ENCODE peak calls at places on chromosomes 4 and X, in six cellular contexts. F, Y, T, U, G and O are unnamed samples.
A peak's percentile ranks its signal among the peaks of the same experiment; 100 is the strongest.

GRCh38 chr4:23877758-23878229 is 12.1 kb downstream of the PPARGC1A start:
- DNase-seq in F (peak; percentile 49), Y (peak; percentile 45), T (no peak), U (no peak), G (no peak), O (no peak)

GRCh38 chr4:122827899-122828601 is 1.4 kb downstream of the FGF2 start:
- DNase-seq in F (peak; percentile 69), Y (peak; percentile 75), T (peak; percentile 18), U (no peak), G (no peak), O (no peak)

GRCh38 chr4:3223346-3223745 is 25.6 kb upstream of the MSANTD1 start:
- DNase-seq in F (no peak), Y (no peak), T (no peak), U (peak; percentile 6), G (no peak), O (peak; percentile 61)

GRCh38 chrX:53795583-53795982 is 109.1 kb upstream of the HUWE1 start:
- DNase-seq in F (peak; percentile 23), Y (no peak), T (no peak), U (no peak), G (no peak), O (no peak)

GRCh38 chr4:110671679-110672078 is 48.8 kb upstream of the PITX2 start:
- DNase-seq in F (no peak), Y (no peak), T (no peak), U (no peak), G (no peak), O (no peak)

GRCh38 chr4:185640809-185641675 is 105.7 kb upstream of the PDLIM3 start:
- DNase-seq in F (peak; percentile 91), Y (peak; percentile 68), T (no peak), U (no peak), G (no peak), O (no peak)

GRCh38 chr4:14919785-14920184 is 82.5 kb upstream of the CPEB2 start:
- DNase-seq in F (no peak), Y (no peak), T (no peak), U (no peak), G (no peak), O (no peak)

GRCh38 chr4:7691992-7692391 is 247.7 kb downstream of the AFAP1 start:
- DNase-seq in F (no peak), Y (no peak), T (no peak), U (peak; percentile 40), G (no peak), O (peak; percentile 86)

GRCh38 chrX:72735561-72735960 is 21.5 kb upstream of the PHKA1 start:
- DNase-seq in F (no peak), Y (no peak), T (no peak), U (no peak), G (no peak), O (no peak)

GRCh38 chr4:163587867-163588266 is 93.4 kb downstream of the TMA16 start:
- DNase-seq in F (no peak), Y (no peak), T (no peak), U (no peak), G (peak; percentile 1), O (no peak)

GRCh38 chr4:112521123-112522116 is 5.4 kb upstream of the NEUROG2 start:
- DNase-seq in F (no peak), Y (no peak), T (no peak), U (no peak), G (peak; percentile 48), O (no peak)

GRCh38 chr4:16794816-16795445 is 103.5 kb downstream of the LDB2 start:
- DNase-seq in F (peak; percentile 68), Y (peak; percentile 64), T (peak; percentile 12), U (peak; percentile 22), G (peak; percentile 67), O (no peak)

GRCh38 chr4:78659264-78659663 is 107.7 kb downstream of the ANXA3 start:
- DNase-seq in F (peak; percentile 71), Y (peak; percentile 68), T (no peak), U (no peak), G (no peak), O (no peak)

DNA sequence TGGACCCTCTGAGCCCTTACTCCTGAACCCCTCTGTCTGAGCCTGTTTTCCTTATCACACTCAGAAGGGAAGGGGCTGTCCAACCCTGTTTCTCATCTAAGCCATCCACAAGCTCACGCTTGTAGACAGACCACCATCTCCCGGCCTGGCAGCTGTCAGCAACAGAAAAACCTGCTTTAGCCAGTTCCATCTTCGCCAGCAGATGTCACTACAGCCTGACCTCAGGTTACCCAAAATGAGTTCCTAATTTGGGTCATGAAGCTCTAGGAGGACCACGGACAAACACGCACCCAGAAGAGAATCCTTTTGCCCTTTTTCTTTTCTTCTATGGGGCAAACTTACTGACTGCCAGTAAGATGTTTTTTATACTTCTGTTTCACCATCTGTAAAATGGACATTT is 445.4 kb downstream of the BCOR start:
- DNase-seq in F (peak; percentile 25), Y (peak; percentile 40), T (peak; percentile 18), U (no peak), G (no peak), O (no peak)
- TF ChIP-seq CTCF in F (peak; percentile 44), Y (peak; percentile 38), T (peak; percentile 24), U (peak; percentile 63), G (no peak), O (peak; percentile 59)

GRCh38 chr4:46839128-46839527 is 69.9 kb downstream of the COX7B2 start:
- DNase-seq in F (no peak), Y (no peak), T (no peak), U (no peak), G (no peak), O (no peak)

GRCh38 chr4:46850026-46850425 is 59.0 kb downstream of the COX7B2 start:
- DNase-seq in F (no peak), Y (no peak), T (no peak), U (no peak), G (no peak), O (no peak)

DNA sequence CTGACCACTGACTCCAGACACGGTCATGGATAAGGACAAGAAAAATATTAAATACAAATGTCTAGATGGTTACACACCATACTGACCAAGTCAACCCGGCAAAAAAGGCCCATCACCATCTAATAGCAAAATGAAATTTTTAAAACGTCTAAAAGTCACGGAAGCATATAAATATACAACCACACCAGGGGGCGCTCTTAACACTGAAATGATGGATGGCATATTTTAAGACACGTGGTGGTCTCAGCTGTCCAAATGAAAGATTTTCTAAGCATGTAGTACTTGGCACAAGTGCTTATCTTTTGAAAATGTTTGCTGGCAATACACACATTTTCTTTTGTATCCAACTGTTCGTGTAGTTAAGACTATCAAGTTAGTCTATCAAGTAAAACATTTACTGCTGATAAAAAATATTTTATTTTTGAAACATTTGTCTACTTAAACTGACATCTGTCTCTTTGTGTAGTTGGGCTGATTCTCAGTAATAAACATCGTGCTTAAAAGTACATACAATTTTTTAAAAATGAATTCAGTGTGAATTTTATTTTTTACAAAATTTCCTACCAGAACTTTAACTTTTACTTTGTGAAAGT is 64.6 kb downstream of the COX7B2 start:
- DNase-seq in F (peak; percentile 72), Y (peak; percentile 70), T (peak; percentile 53), U (no peak), G (peak; percentile 59), O (no peak)
- TF ChIP-seq CTCF in F (peak; percentile 67), Y (peak; percentile 52), T (peak; percentile 59), U (peak; percentile 68), G (peak; percentile 65), O (peak; percentile 95)

DNA sequence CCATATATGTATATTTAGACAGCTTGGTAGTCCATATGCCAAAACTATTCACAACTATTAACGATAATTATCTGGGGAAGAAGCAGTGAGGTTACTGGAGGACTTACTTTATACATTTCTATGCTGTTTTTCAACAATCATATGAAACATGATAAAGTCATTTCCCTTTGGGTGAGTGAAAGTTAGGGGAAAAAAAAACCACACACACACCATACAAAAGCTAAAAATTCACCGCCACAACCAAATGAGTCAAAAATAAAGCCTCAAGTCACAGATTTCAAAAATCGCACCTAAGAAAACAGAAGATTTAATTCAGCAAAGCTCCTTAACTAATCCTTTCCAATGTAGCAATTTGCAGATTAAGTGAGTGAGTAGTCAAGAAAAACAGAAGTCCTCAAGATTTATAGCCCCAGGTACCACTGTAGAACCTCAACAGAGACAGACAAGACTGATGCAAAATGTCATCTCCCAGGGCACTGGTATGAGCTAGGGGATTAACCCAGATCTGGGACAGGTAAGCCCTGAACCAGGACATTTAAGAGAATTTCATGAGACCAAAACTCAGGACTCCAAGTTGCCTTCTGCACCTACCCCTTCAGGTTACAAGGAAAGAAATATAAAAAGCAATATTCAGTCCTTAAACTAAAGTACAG is 35.1 kb downstream of the SYTL4 start:
- DNase-seq in F (no peak), Y (no peak), T (no peak), U (no peak), G (no peak), O (no peak)
- TF ChIP-seq CTCF in F (no peak), Y (no peak), T (no peak), U (no peak), G (no peak), O (no peak)

GRCh38 chrX:28170713-28171112 is 189.5 kb upstream of the DCAF8L1 start:
- DNase-seq in F (no peak), Y (no peak), T (no peak), U (no peak), G (no peak), O (no peak)
- TF ChIP-seq CTCF in F (no peak), Y (no peak), T (no peak), U (no peak), G (no peak), O (no peak)

GRCh38 chr4:101348367-101348827 is 1.1 kb upstream of the PPP3CA start:
- DNase-seq in F (no peak), Y (peak; percentile 48), T (no peak), U (peak; percentile 23), G (no peak), O (peak; percentile 91)

GRCh38 chr4:101347267-101347556 is at the start of gene PPP3CA:
- DNase-seq in F (no peak), Y (no peak), T (no peak), U (no peak), G (no peak), O (no peak)

GRCh38 chr4:101346562-101347266 is 612 bp downstream of the PPP3CA start:
- DNase-seq in F (peak; percentile 79), Y (peak; percentile 70), T (peak; percentile 37), U (peak; percentile 61), G (peak; percentile 71), O (peak; percentile 92)

GRCh38 chr4:101346312-101346561 is 1.1 kb downstream of the PPP3CA start:
- DNase-seq in F (no peak), Y (no peak), T (no peak), U (no peak), G (no peak), O (no peak)

DNA sequence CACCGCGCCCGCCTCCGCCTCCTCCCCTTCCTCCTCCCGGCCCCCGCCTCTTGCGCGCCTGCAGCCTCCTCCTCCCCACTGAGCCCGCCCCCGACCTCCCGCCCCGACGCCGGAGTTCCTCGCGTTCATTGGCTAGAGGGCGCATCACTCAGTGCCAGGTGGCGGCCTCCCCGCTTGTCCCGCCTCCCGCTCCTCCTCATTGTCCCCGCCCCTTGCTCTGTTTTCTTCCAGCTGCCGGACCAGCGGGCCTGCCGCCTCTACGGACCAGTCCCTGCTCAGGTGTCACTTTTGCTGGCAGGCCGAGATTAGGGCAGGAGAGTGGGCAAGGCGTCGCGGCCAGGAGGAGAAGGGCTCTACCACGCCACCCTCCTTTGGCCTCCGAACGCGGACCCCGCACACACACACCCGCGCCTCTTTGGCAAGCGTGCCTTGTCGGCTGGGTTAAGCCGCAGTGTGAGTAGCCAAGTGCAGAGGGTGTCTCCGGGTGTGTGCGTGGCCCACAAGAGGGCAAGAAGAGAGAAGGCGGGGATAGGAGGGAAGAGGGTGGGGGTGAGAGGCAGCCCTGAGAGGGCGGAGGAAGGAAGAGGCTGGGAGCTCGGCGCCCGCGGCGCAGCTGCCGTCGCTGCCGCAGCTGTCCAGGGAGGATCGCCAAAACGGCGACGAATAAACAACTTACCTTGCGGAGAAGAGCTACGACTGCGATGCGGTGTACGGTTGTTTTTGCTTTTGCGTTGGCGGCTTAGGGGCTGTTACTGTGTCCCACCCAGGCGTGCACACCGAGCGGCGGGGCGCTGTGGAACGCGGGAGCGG is 436 bp upstream of the PPP3CA start:
- DNase-seq in F (peak; percentile 99), Y (peak; percentile 97), T (peak; percentile 95), U (peak; percentile 99), G (peak; percentile 99), O (peak; percentile 99)
- TF ChIP-seq CTCF in F (peak; percentile 7), Y (no peak), T (no peak), U (peak; percentile 14), G (no peak), O (no peak)